ENCODE peak calls at places on chromosomes 5 and 9, in four cellular contexts. W is NCI-H2081, T is globus pallidus, Y is ELF-1. R is an unnamed sample.

GRCh38 chr5:67747096-67747495 is 468.5 kb upstream of the PIK3R1 start:
- DNase-seq in Y (no peak), T (no peak), W (no peak), R (no peak)

GRCh38 chr9:111944467-111944866 is 47.9 kb downstream of the UGCG start:
- DNase-seq in T (no peak), W (no peak), Y (no peak), R (no peak)

GRCh38 chr5:175572922-175573321 is 84.9 kb upstream of the HRH2 start:
- DNase-seq in W (no peak), Y (no peak), T (no peak), R (no peak)

GRCh38 chr9:132239999-132240859 is 78.4 kb downstream of the NTNG2 start:
- DNase-seq in Y (peak), W (no peak), T (no peak), R (no peak)

GRCh38 chr5:150410524-150411244 is 2.0 kb downstream of the CD74 start:
- DNase-seq in T (peak), Y (peak), W (peak), R (peak)

GRCh38 chr9:1619915-1620705 is 395.0 kb upstream of the SMARCA2 start:
- DNase-seq in W (no peak), Y (no peak), T (peak), R (no peak)

GRCh38 chr9:120387257-120387999 is 192.5 kb downstream of the CDK5RAP2 start:
- DNase-seq in T (no peak), Y (no peak), W (peak), R (no peak)

GRCh38 chr9:130995399-130995941 is 13.5 kb upstream of the LAMC3 start:
- DNase-seq in Y (no peak), W (no peak), T (peak), R (peak)

GRCh38 chr9:135992486-135993408 is 31.6 kb upstream of the UBAC1 start:
- DNase-seq in W (peak), Y (peak), T (no peak), R (peak)

GRCh38 chr9:130627051-130627450 is 37.3 kb upstream of the PRDM12 start:
- DNase-seq in T (peak), Y (no peak), W (no peak), R (no peak)

GRCh38 chr5:158489207-158489532 is 610.5 kb downstream of the EBF1 start:
- DNase-seq in Y (no peak), W (no peak), T (no peak), R (no peak)

GRCh38 chr5:14399054-14399657 is 182.4 kb upstream of the OTULINL start:
- DNase-seq in Y (no peak), W (peak), T (peak), R (no peak)

GRCh38 chr5:161889971-161890370 is 42.1 kb downstream of the GABRA1 start:
- DNase-seq in T (no peak), W (no peak), Y (no peak), R (no peak)

GRCh38 chr5:104088876-104089778 is 526.5 kb upstream of the NUDT12 start:
- DNase-seq in W (no peak), T (no peak), Y (no peak), R (no peak)

GRCh38 chr9:98406469-98406868 is 151.0 kb upstream of the TBC1D2 start:
- DNase-seq in Y (no peak), W (no peak), T (no peak), R (no peak)

GRCh38 chr5:22238047-22238446 is 615.1 kb downstream of the CDH12 start:
- DNase-seq in W (no peak), Y (no peak), T (no peak), R (no peak)

GRCh38 chr9:85269811-85270210 is 471.9 kb downstream of the AGTPBP1 start:
- DNase-seq in W (no peak), T (no peak), Y (no peak), R (no peak)

GRCh38 chr9:12224449-12224848 is 468.7 kb upstream of the TYRP1 start:
- DNase-seq in Y (no peak), W (no peak), T (no peak), R (no peak)

GRCh38 chr5:69007086-69007672 is 86.6 kb upstream of the SLC30A5 start:
- DNase-seq in Y (no peak), W (no peak), T (no peak), R (no peak)

GRCh38 chr9:19431361-19432171 is 22.8 kb downstream of the ACER2 start:
- DNase-seq in T (no peak), Y (no peak), W (no peak), R (peak)

GRCh38 chr9:33355933-33356332 is 46.4 kb downstream of the AQP7 start:
- DNase-seq in W (no peak), T (no peak), Y (no peak), R (no peak)

GRCh38 chr5:103336967-103337366 is 78.4 kb downstream of the MACIR start:
- DNase-seq in T (no peak), W (no peak), Y (no peak), R (no peak)

GRCh38 chr9:72855890-72856523 is 96.8 kb downstream of the ALDH1A1 start:
- DNase-seq in T (no peak), Y (no peak), W (no peak), R (no peak)

GRCh38 chr9:75996726-75997125 is 106.3 kb downstream of the PCSK5 start:
- DNase-seq in Y (no peak), W (no peak), T (no peak), R (no peak)

GRCh38 chr9:99105152-99106043 is 485 bp downstream of the TGFBR1 start:
- DNase-seq in Y (peak), W (peak), T (no peak), R (peak)

GRCh38 chr5:32475338-32476097 is 31.0 kb upstream of the ZFR start:
- DNase-seq in W (no peak), Y (no peak), T (no peak), R (no peak)

R was measured in heart right ventricle.